ENCODE peak calls at places on chromosomes 6 and 20, in six cellular contexts. One of them, this sample, is unnamed.

GRCh38 chr20:46701556-46701955 is 7.9 kb upstream of the SLC2A10 start:
- DNase-seq in RCC 7860: no peak
- DNase-seq in NCI-H510A: no peak
- DNase-seq in HTR-8/SVneo: no peak
- DNase-seq in GDM1: no peak
- DNase-seq in T-cell: no peak
- DNase-seq in this sample: no peak

GRCh38 chr20:57498425-57499400 is 26.2 kb downstream of the CTCFL start:
- DNase-seq in RCC 7860: peak; percentile 27
- DNase-seq in GDM1: peak; percentile 20
- DNase-seq in HTR-8/SVneo: peak; percentile 82
- DNase-seq in NCI-H510A: no peak
- DNase-seq in T-cell: peak; percentile 14
- DNase-seq in this sample: no peak

GRCh38 chr6:36544228-36544627 is 3.1 kb downstream of the STK38 start:
- DNase-seq in GDM1: no peak
- DNase-seq in HTR-8/SVneo: no peak
- DNase-seq in RCC 7860: no peak
- DNase-seq in T-cell: peak; percentile 75
- DNase-seq in NCI-H510A: no peak
- DNase-seq in this sample: no peak

GRCh38 chr6:39561536-39562266 is 163.5 kb downstream of the KIF6 start:
- DNase-seq in HTR-8/SVneo: no peak
- DNase-seq in GDM1: no peak
- DNase-seq in NCI-H510A: no peak
- DNase-seq in T-cell: no peak
- DNase-seq in RCC 7860: no peak
- DNase-seq in this sample: no peak

GRCh38 chr6:33988121-33989015 is 157.5 kb downstream of the GRM4 start:
- DNase-seq in GDM1: no peak
- DNase-seq in RCC 7860: no peak
- DNase-seq in NCI-H510A: peak; percentile 86
- DNase-seq in HTR-8/SVneo: no peak
- DNase-seq in T-cell: no peak
- DNase-seq in this sample: peak; percentile 88

GRCh38 chr6:125718109-125718508 is 31.3 kb upstream of the HEY2 start:
- DNase-seq in RCC 7860: no peak
- DNase-seq in HTR-8/SVneo: no peak
- DNase-seq in T-cell: no peak
- DNase-seq in NCI-H510A: no peak
- DNase-seq in GDM1: no peak
- DNase-seq in this sample: no peak

GRCh38 chr6:133047706-133048105 is 193.5 kb upstream of the EYA4 start:
- DNase-seq in T-cell: no peak
- DNase-seq in RCC 7860: no peak
- DNase-seq in NCI-H510A: no peak
- DNase-seq in HTR-8/SVneo: no peak
- DNase-seq in GDM1: no peak
- DNase-seq in this sample: no peak

GRCh38 chr20:10565191-10565921 is 108.4 kb downstream of the JAG1 start:
- DNase-seq in HTR-8/SVneo: no peak
- DNase-seq in GDM1: no peak
- DNase-seq in T-cell: no peak
- DNase-seq in RCC 7860: no peak
- DNase-seq in NCI-H510A: no peak
- DNase-seq in this sample: no peak

GRCh38 chr6:109922851-109923250 is 55.3 kb upstream of the GPR6 start:
- DNase-seq in T-cell: no peak
- DNase-seq in RCC 7860: no peak
- DNase-seq in GDM1: no peak
- DNase-seq in HTR-8/SVneo: no peak
- DNase-seq in NCI-H510A: no peak
- DNase-seq in this sample: no peak

GRCh38 chr6:106178900-106179299 is 92.8 kb downstream of the PRDM1 start:
- DNase-seq in GDM1: no peak
- DNase-seq in T-cell: no peak
- DNase-seq in RCC 7860: no peak
- DNase-seq in NCI-H510A: no peak
- DNase-seq in HTR-8/SVneo: no peak
- DNase-seq in this sample: no peak

GRCh38 chr6:104402572-104402971 is 457.1 kb downstream of the HACE1 start:
- DNase-seq in RCC 7860: no peak
- DNase-seq in T-cell: no peak
- DNase-seq in GDM1: no peak
- DNase-seq in NCI-H510A: no peak
- DNase-seq in HTR-8/SVneo: no peak
- DNase-seq in this sample: no peak

GRCh38 chr6:80637312-80637711 is 530.8 kb downstream of the BCKDHB start:
- DNase-seq in T-cell: no peak
- DNase-seq in RCC 7860: no peak
- DNase-seq in NCI-H510A: no peak
- DNase-seq in HTR-8/SVneo: no peak
- DNase-seq in GDM1: no peak
- DNase-seq in this sample: no peak

GRCh38 chr6:119834418-119834817 is 484.9 kb upstream of the MAN1A1 start:
- DNase-seq in GDM1: no peak
- DNase-seq in NCI-H510A: no peak
- DNase-seq in T-cell: no peak
- DNase-seq in HTR-8/SVneo: no peak
- DNase-seq in RCC 7860: no peak
- DNase-seq in this sample: no peak

GRCh38 chr6:104597541-104598050 is 262.1 kb downstream of the HACE1 start:
- DNase-seq in HTR-8/SVneo: no peak
- DNase-seq in RCC 7860: no peak
- DNase-seq in T-cell: no peak
- DNase-seq in GDM1: no peak
- DNase-seq in NCI-H510A: no peak
- DNase-seq in this sample: no peak

GRCh38 chr20:37581246-37581645 is 53.6 kb upstream of the BLCAP start:
- DNase-seq in HTR-8/SVneo: no peak
- DNase-seq in NCI-H510A: no peak
- DNase-seq in T-cell: no peak
- DNase-seq in GDM1: no peak
- DNase-seq in RCC 7860: no peak
- DNase-seq in this sample: no peak

GRCh38 chr6:3013486-3013885 is 13.8 kb downstream of the NQO2 start:
- DNase-seq in NCI-H510A: peak; percentile 1
- DNase-seq in HTR-8/SVneo: peak; percentile 80
- DNase-seq in T-cell: no peak
- DNase-seq in RCC 7860: peak; percentile 70
- DNase-seq in GDM1: peak; percentile 61
- DNase-seq in this sample: no peak

GRCh38 chr20:35592339-35592960 is 23.2 kb upstream of the SPAG4 start:
- DNase-seq in NCI-H510A: no peak
- DNase-seq in HTR-8/SVneo: no peak
- DNase-seq in T-cell: no peak
- DNase-seq in GDM1: no peak
- DNase-seq in RCC 7860: no peak
- DNase-seq in this sample: peak; percentile 37

GRCh38 chr20:52150440-52151258 is 40.9 kb downstream of the ZFP64 start:
- DNase-seq in GDM1: peak; percentile 23
- DNase-seq in T-cell: peak; percentile 10
- DNase-seq in HTR-8/SVneo: peak; percentile 86
- DNase-seq in RCC 7860: peak; percentile 51
- DNase-seq in NCI-H510A: no peak
- DNase-seq in this sample: peak; percentile 28

GRCh38 chr6:106693343-106693742 is 64.0 kb downstream of the QRSL1 start:
- DNase-seq in GDM1: no peak
- DNase-seq in T-cell: no peak
- DNase-seq in NCI-H510A: no peak
- DNase-seq in HTR-8/SVneo: no peak
- DNase-seq in RCC 7860: no peak
- DNase-seq in this sample: peak; percentile 55

GRCh38 chr20:18511566-18511965 is 3.8 kb downstream of the SEC23B start:
- DNase-seq in HTR-8/SVneo: no peak
- DNase-seq in T-cell: no peak
- DNase-seq in NCI-H510A: no peak
- DNase-seq in GDM1: no peak
- DNase-seq in RCC 7860: no peak
- DNase-seq in this sample: no peak

GRCh38 chr6:4723383-4723782 is 52.8 kb upstream of the CDYL start:
- DNase-seq in RCC 7860: no peak
- DNase-seq in T-cell: no peak
- DNase-seq in NCI-H510A: no peak
- DNase-seq in GDM1: no peak
- DNase-seq in HTR-8/SVneo: no peak
- DNase-seq in this sample: no peak

GRCh38 chr6:97705568-97705967 is 422.6 kb upstream of the MMS22L start:
- DNase-seq in RCC 7860: no peak
- DNase-seq in GDM1: no peak
- DNase-seq in T-cell: no peak
- DNase-seq in HTR-8/SVneo: no peak
- DNase-seq in NCI-H510A: peak; percentile 1
- DNase-seq in this sample: no peak

GRCh38 chr20:35134900-35135299 is 12.2 kb downstream of the EDEM2 start:
- DNase-seq in RCC 7860: no peak
- DNase-seq in GDM1: no peak
- DNase-seq in T-cell: no peak
- DNase-seq in HTR-8/SVneo: no peak
- DNase-seq in NCI-H510A: no peak
- DNase-seq in this sample: no peak

GRCh38 chr6:10404799-10405524 is 9.9 kb downstream of the TFAP2A start:
- DNase-seq in T-cell: no peak
- DNase-seq in HTR-8/SVneo: no peak
- DNase-seq in GDM1: no peak
- DNase-seq in NCI-H510A: no peak
- DNase-seq in RCC 7860: no peak
- DNase-seq in this sample: no peak

GRCh38 chr20:35235881-35236280 is 9.4 kb downstream of the MMP24 start:
- DNase-seq in GDM1: no peak
- DNase-seq in HTR-8/SVneo: no peak
- DNase-seq in RCC 7860: no peak
- DNase-seq in T-cell: no peak
- DNase-seq in NCI-H510A: no peak
- DNase-seq in this sample: no peak

GRCh38 chr6:345747-346388 is 45.7 kb upstream of the IRF4 start:
- DNase-seq in HTR-8/SVneo: no peak
- DNase-seq in RCC 7860: no peak
- DNase-seq in GDM1: no peak
- DNase-seq in NCI-H510A: no peak
- DNase-seq in T-cell: no peak
- DNase-seq in this sample: no peak

GRCh38 chr20:51871943-51872342 is 69.6 kb upstream of the SALL4 start:
- DNase-seq in GDM1: no peak
- DNase-seq in NCI-H510A: no peak
- DNase-seq in T-cell: no peak
- DNase-seq in RCC 7860: no peak
- DNase-seq in HTR-8/SVneo: peak; percentile 65
- DNase-seq in this sample: no peak

GRCh38 chr20:11296951-11297350 is 620.7 kb upstream of the BTBD3 start:
- DNase-seq in T-cell: no peak
- DNase-seq in HTR-8/SVneo: no peak
- DNase-seq in GDM1: no peak
- DNase-seq in RCC 7860: no peak
- DNase-seq in NCI-H510A: no peak
- DNase-seq in this sample: no peak

GRCh38 chr20:6489361-6490154 is 277.9 kb upstream of the BMP2 start:
- DNase-seq in T-cell: no peak
- DNase-seq in RCC 7860: no peak
- DNase-seq in HTR-8/SVneo: no peak
- DNase-seq in NCI-H510A: peak; percentile 30
- DNase-seq in GDM1: no peak
- DNase-seq in this sample: no peak

GRCh38 chr6:55668625-55669024 is 89.6 kb upstream of the HMGCLL1 start:
- DNase-seq in RCC 7860: no peak
- DNase-seq in T-cell: no peak
- DNase-seq in HTR-8/SVneo: no peak
- DNase-seq in NCI-H510A: no peak
- DNase-seq in GDM1: no peak
- DNase-seq in this sample: no peak

GRCh38 chr6:167115054-167115453 is 7.8 kb upstream of the CCR6 start:
- DNase-seq in GDM1: no peak
- DNase-seq in NCI-H510A: no peak
- DNase-seq in RCC 7860: no peak
- DNase-seq in HTR-8/SVneo: no peak
- DNase-seq in T-cell: no peak
- DNase-seq in this sample: no peak

GRCh38 chr6:20202070-20202658 is 10.1 kb downstream of the MBOAT1 start:
- DNase-seq in GDM1: no peak
- DNase-seq in RCC 7860: peak; percentile 60
- DNase-seq in T-cell: no peak
- DNase-seq in NCI-H510A: peak; percentile 13
- DNase-seq in HTR-8/SVneo: peak; percentile 47
- DNase-seq in this sample: no peak

GRCh38 chr6:135861189-135861588 is 9.7 kb downstream of the PDE7B start:
- DNase-seq in T-cell: no peak
- DNase-seq in HTR-8/SVneo: no peak
- DNase-seq in RCC 7860: no peak
- DNase-seq in GDM1: no peak
- DNase-seq in NCI-H510A: no peak
- DNase-seq in this sample: no peak